ENCODE peak calls at places on chromosomes 6 and 20, in ten cellular contexts. One of them, this sample, is unnamed.

GRCh38 chr20:17533396-17533795 is 2.2 kb upstream of the BFSP1 start:
- DNase-seq in T-helper 1 cell: no peak
- DNase-seq in foreskin fibroblast: peak; percentile 38
- DNase-seq in cardiac fibroblast: peak; percentile 75
- DNase-seq in stimulated activated CD4-positive, alpha-beta T cell treated with anti-CD3 and anti-CD28 coated beads, Interleukin-2, amount 100 ng/mL, for 24 hours: no peak
- DNase-seq in heart left ventricle: no peak
- DNase-seq in lung: no peak
- DNase-seq in NCI-H1105: peak; percentile 22
- DNase-seq in fibroblast of mammary gland: peak; percentile 72
- DNase-seq in NCI-H1092: peak; percentile 5
- DNase-seq in this sample: peak; percentile 48

GRCh38 chr6:167827062-167827587 is 414 bp downstream of the AFDN start:
- DNase-seq in T-helper 1 cell: no peak
- DNase-seq in foreskin fibroblast: no peak
- DNase-seq in cardiac fibroblast: peak; percentile 13
- DNase-seq in stimulated activated CD4-positive, alpha-beta T cell treated with anti-CD3 and anti-CD28 coated beads, Interleukin-2, amount 100 ng/mL, for 24 hours: no peak
- DNase-seq in heart left ventricle: peak; percentile 68
- DNase-seq in lung: no peak
- DNase-seq in NCI-H1105: peak; percentile 42
- DNase-seq in fibroblast of mammary gland: no peak
- DNase-seq in NCI-H1092: no peak
- DNase-seq in this sample: no peak

GRCh38 chr6:113742342-113742741 is 114.8 kb upstream of the MARCKS start:
- DNase-seq in T-helper 1 cell: no peak
- DNase-seq in foreskin fibroblast: no peak
- DNase-seq in cardiac fibroblast: no peak
- DNase-seq in stimulated activated CD4-positive, alpha-beta T cell treated with anti-CD3 and anti-CD28 coated beads, Interleukin-2, amount 100 ng/mL, for 24 hours: no peak
- DNase-seq in heart left ventricle: no peak
- DNase-seq in lung: no peak
- DNase-seq in NCI-H1105: no peak
- DNase-seq in fibroblast of mammary gland: no peak
- DNase-seq in NCI-H1092: no peak
- DNase-seq in this sample: no peak

GRCh38 chr6:24274441-24275083 is 83.3 kb downstream of the DCDC2 start:
- DNase-seq in T-helper 1 cell: no peak
- DNase-seq in foreskin fibroblast: no peak
- DNase-seq in cardiac fibroblast: peak; percentile 33
- DNase-seq in stimulated activated CD4-positive, alpha-beta T cell treated with anti-CD3 and anti-CD28 coated beads, Interleukin-2, amount 100 ng/mL, for 24 hours: no peak
- DNase-seq in heart left ventricle: no peak
- DNase-seq in lung: no peak
- DNase-seq in NCI-H1105: peak; percentile 4
- DNase-seq in fibroblast of mammary gland: peak; percentile 40
- DNase-seq in NCI-H1092: no peak
- DNase-seq in this sample: peak; percentile 1

GRCh38 chr6:3159805-3160781 is 2.7 kb upstream of the TUBB2A start:
- DNase-seq in T-helper 1 cell: peak; percentile 48
- DNase-seq in foreskin fibroblast: no peak
- DNase-seq in cardiac fibroblast: no peak
- DNase-seq in stimulated activated CD4-positive, alpha-beta T cell treated with anti-CD3 and anti-CD28 coated beads, Interleukin-2, amount 100 ng/mL, for 24 hours: peak; percentile 50
- DNase-seq in heart left ventricle: no peak
- DNase-seq in lung: no peak
- DNase-seq in NCI-H1105: no peak
- DNase-seq in fibroblast of mammary gland: peak; percentile 32
- DNase-seq in NCI-H1092: no peak
- DNase-seq in this sample: peak; percentile 51

GRCh38 chr6:31546339-31546961 is at the start of gene ATP6V1G2:
- DNase-seq in T-helper 1 cell: peak; percentile 57
- DNase-seq in foreskin fibroblast: peak; percentile 93
- DNase-seq in cardiac fibroblast: peak; percentile 95
- DNase-seq in stimulated activated CD4-positive, alpha-beta T cell treated with anti-CD3 and anti-CD28 coated beads, Interleukin-2, amount 100 ng/mL, for 24 hours: peak; percentile 94
- DNase-seq in heart left ventricle: peak; percentile 90
- DNase-seq in lung: peak; percentile 90
- DNase-seq in NCI-H1105: peak; percentile 95
- DNase-seq in fibroblast of mammary gland: peak; percentile 91
- DNase-seq in NCI-H1092: peak; percentile 77
- DNase-seq in this sample: peak; percentile 96

GRCh38 chr6:36848658-36849441 is 9.6 kb upstream of the CPNE5 start:
- DNase-seq in T-helper 1 cell: no peak
- DNase-seq in foreskin fibroblast: no peak
- DNase-seq in cardiac fibroblast: no peak
- DNase-seq in stimulated activated CD4-positive, alpha-beta T cell treated with anti-CD3 and anti-CD28 coated beads, Interleukin-2, amount 100 ng/mL, for 24 hours: no peak
- DNase-seq in heart left ventricle: peak; percentile 78
- DNase-seq in lung: peak; percentile 71
- DNase-seq in NCI-H1105: peak; percentile 86
- DNase-seq in fibroblast of mammary gland: no peak
- DNase-seq in NCI-H1092: no peak
- DNase-seq in this sample: no peak

GRCh38 chr6:138527376-138528092 is 28.2 kb upstream of the NHSL1 start:
- DNase-seq in T-helper 1 cell: no peak
- DNase-seq in foreskin fibroblast: no peak
- DNase-seq in cardiac fibroblast: no peak
- DNase-seq in stimulated activated CD4-positive, alpha-beta T cell treated with anti-CD3 and anti-CD28 coated beads, Interleukin-2, amount 100 ng/mL, for 24 hours: no peak
- DNase-seq in heart left ventricle: no peak
- DNase-seq in lung: no peak
- DNase-seq in NCI-H1105: no peak
- DNase-seq in fibroblast of mammary gland: no peak
- DNase-seq in NCI-H1092: no peak
- DNase-seq in this sample: peak; percentile 48

GRCh38 chr6:134175532-134176282 is 123.3 kb upstream of the SLC2A12 start:
- DNase-seq in T-helper 1 cell: no peak
- DNase-seq in foreskin fibroblast: peak; percentile 77
- DNase-seq in cardiac fibroblast: peak; percentile 88
- DNase-seq in stimulated activated CD4-positive, alpha-beta T cell treated with anti-CD3 and anti-CD28 coated beads, Interleukin-2, amount 100 ng/mL, for 24 hours: peak; percentile 61
- DNase-seq in heart left ventricle: peak; percentile 90
- DNase-seq in lung: peak; percentile 83
- DNase-seq in NCI-H1105: no peak
- DNase-seq in fibroblast of mammary gland: peak; percentile 85
- DNase-seq in NCI-H1092: no peak
- DNase-seq in this sample: peak; percentile 86

GRCh38 chr6:108549741-108550140 is 11.0 kb upstream of the FOXO3 start:
- DNase-seq in T-helper 1 cell: no peak
- DNase-seq in foreskin fibroblast: no peak
- DNase-seq in cardiac fibroblast: peak; percentile 40
- DNase-seq in stimulated activated CD4-positive, alpha-beta T cell treated with anti-CD3 and anti-CD28 coated beads, Interleukin-2, amount 100 ng/mL, for 24 hours: no peak
- DNase-seq in heart left ventricle: no peak
- DNase-seq in lung: no peak
- DNase-seq in NCI-H1105: no peak
- DNase-seq in fibroblast of mammary gland: no peak
- DNase-seq in NCI-H1092: no peak
- DNase-seq in this sample: peak; percentile 10

GRCh38 chr6:158011980-158012566 is 30.4 kb downstream of the SYNJ2 start:
- DNase-seq in T-helper 1 cell: no peak
- DNase-seq in foreskin fibroblast: no peak
- DNase-seq in cardiac fibroblast: no peak
- DNase-seq in stimulated activated CD4-positive, alpha-beta T cell treated with anti-CD3 and anti-CD28 coated beads, Interleukin-2, amount 100 ng/mL, for 24 hours: no peak
- DNase-seq in heart left ventricle: no peak
- DNase-seq in lung: no peak
- DNase-seq in NCI-H1105: no peak
- DNase-seq in fibroblast of mammary gland: no peak
- DNase-seq in NCI-H1092: no peak
- DNase-seq in this sample: no peak

GRCh38 chr20:43949741-43950618 is 35.3 kb downstream of the TOX2 start:
- DNase-seq in T-helper 1 cell: peak; percentile 21
- DNase-seq in foreskin fibroblast: no peak
- DNase-seq in cardiac fibroblast: no peak
- DNase-seq in stimulated activated CD4-positive, alpha-beta T cell treated with anti-CD3 and anti-CD28 coated beads, Interleukin-2, amount 100 ng/mL, for 24 hours: peak; percentile 77
- DNase-seq in heart left ventricle: peak; percentile 79
- DNase-seq in lung: peak; percentile 42
- DNase-seq in NCI-H1105: no peak
- DNase-seq in fibroblast of mammary gland: no peak
- DNase-seq in NCI-H1092: no peak
- DNase-seq in this sample: no peak

GRCh38 chr6:44932651-44933091 is 395.5 kb upstream of the RUNX2 start:
- DNase-seq in T-helper 1 cell: no peak
- DNase-seq in foreskin fibroblast: no peak
- DNase-seq in cardiac fibroblast: no peak
- DNase-seq in stimulated activated CD4-positive, alpha-beta T cell treated with anti-CD3 and anti-CD28 coated beads, Interleukin-2, amount 100 ng/mL, for 24 hours: peak; percentile 24
- DNase-seq in heart left ventricle: no peak
- DNase-seq in lung: no peak
- DNase-seq in NCI-H1105: no peak
- DNase-seq in fibroblast of mammary gland: no peak
- DNase-seq in NCI-H1092: no peak
- DNase-seq in this sample: no peak

GRCh38 chr6:32472781-32473377 is 33.2 kb downstream of the HLA-DRA start:
- DNase-seq in T-helper 1 cell: no peak
- DNase-seq in foreskin fibroblast: no peak
- DNase-seq in cardiac fibroblast: no peak
- DNase-seq in stimulated activated CD4-positive, alpha-beta T cell treated with anti-CD3 and anti-CD28 coated beads, Interleukin-2, amount 100 ng/mL, for 24 hours: no peak
- DNase-seq in heart left ventricle: no peak
- DNase-seq in lung: no peak
- DNase-seq in NCI-H1105: no peak
- DNase-seq in fibroblast of mammary gland: no peak
- DNase-seq in NCI-H1092: no peak
- DNase-seq in this sample: no peak

GRCh38 chr20:48039514-48039913 is 254.2 kb upstream of the SULF2 start:
- DNase-seq in T-helper 1 cell: no peak
- DNase-seq in foreskin fibroblast: no peak
- DNase-seq in cardiac fibroblast: no peak
- DNase-seq in stimulated activated CD4-positive, alpha-beta T cell treated with anti-CD3 and anti-CD28 coated beads, Interleukin-2, amount 100 ng/mL, for 24 hours: no peak
- DNase-seq in heart left ventricle: no peak
- DNase-seq in lung: no peak
- DNase-seq in NCI-H1105: no peak
- DNase-seq in fibroblast of mammary gland: no peak
- DNase-seq in NCI-H1092: no peak
- DNase-seq in this sample: no peak

GRCh38 chr6:118283759-118284158 is 264.3 kb upstream of the PLN start:
- DNase-seq in T-helper 1 cell: no peak
- DNase-seq in foreskin fibroblast: peak; percentile 39
- DNase-seq in cardiac fibroblast: peak; percentile 82
- DNase-seq in stimulated activated CD4-positive, alpha-beta T cell treated with anti-CD3 and anti-CD28 coated beads, Interleukin-2, amount 100 ng/mL, for 24 hours: peak; percentile 19
- DNase-seq in heart left ventricle: no peak
- DNase-seq in lung: peak; percentile 47
- DNase-seq in NCI-H1105: peak; percentile 79
- DNase-seq in fibroblast of mammary gland: peak; percentile 72
- DNase-seq in NCI-H1092: peak; percentile 63
- DNase-seq in this sample: peak; percentile 68

GRCh38 chr6:35691027-35691824 is 2.5 kb upstream of the FKBP5 start:
- DNase-seq in T-helper 1 cell: no peak
- DNase-seq in foreskin fibroblast: peak; percentile 77
- DNase-seq in cardiac fibroblast: peak; percentile 83
- DNase-seq in stimulated activated CD4-positive, alpha-beta T cell treated with anti-CD3 and anti-CD28 coated beads, Interleukin-2, amount 100 ng/mL, for 24 hours: no peak
- DNase-seq in heart left ventricle: peak; percentile 83
- DNase-seq in lung: peak; percentile 75
- DNase-seq in NCI-H1105: no peak
- DNase-seq in fibroblast of mammary gland: peak; percentile 83
- DNase-seq in NCI-H1092: no peak
- DNase-seq in this sample: no peak

GRCh38 chr6:134267917-134268361 is 50.0 kb downstream of the SGK1 start:
- DNase-seq in T-helper 1 cell: no peak
- DNase-seq in foreskin fibroblast: no peak
- DNase-seq in cardiac fibroblast: peak; percentile 72
- DNase-seq in stimulated activated CD4-positive, alpha-beta T cell treated with anti-CD3 and anti-CD28 coated beads, Interleukin-2, amount 100 ng/mL, for 24 hours: no peak
- DNase-seq in heart left ventricle: no peak
- DNase-seq in lung: no peak
- DNase-seq in NCI-H1105: peak; percentile 45
- DNase-seq in fibroblast of mammary gland: no peak
- DNase-seq in NCI-H1092: no peak
- DNase-seq in this sample: no peak

GRCh38 chr20:7305971-7306370 is 538.5 kb downstream of the BMP2 start:
- DNase-seq in T-helper 1 cell: no peak
- DNase-seq in foreskin fibroblast: no peak
- DNase-seq in cardiac fibroblast: peak; percentile 16
- DNase-seq in stimulated activated CD4-positive, alpha-beta T cell treated with anti-CD3 and anti-CD28 coated beads, Interleukin-2, amount 100 ng/mL, for 24 hours: no peak
- DNase-seq in heart left ventricle: no peak
- DNase-seq in lung: no peak
- DNase-seq in NCI-H1105: no peak
- DNase-seq in fibroblast of mammary gland: no peak
- DNase-seq in NCI-H1092: no peak
- DNase-seq in this sample: no peak

GRCh38 chr20:51034988-51035656 is 12.2 kb upstream of the KCNG1 start:
- DNase-seq in T-helper 1 cell: no peak
- DNase-seq in foreskin fibroblast: no peak
- DNase-seq in cardiac fibroblast: no peak
- DNase-seq in stimulated activated CD4-positive, alpha-beta T cell treated with anti-CD3 and anti-CD28 coated beads, Interleukin-2, amount 100 ng/mL, for 24 hours: no peak
- DNase-seq in heart left ventricle: no peak
- DNase-seq in lung: no peak
- DNase-seq in NCI-H1105: no peak
- DNase-seq in fibroblast of mammary gland: no peak
- DNase-seq in NCI-H1092: no peak
- DNase-seq in this sample: no peak

GRCh38 chr20:23119456-23120216 is 33.5 kb upstream of the CD93 start:
- DNase-seq in T-helper 1 cell: no peak
- DNase-seq in foreskin fibroblast: no peak
- DNase-seq in cardiac fibroblast: no peak
- DNase-seq in stimulated activated CD4-positive, alpha-beta T cell treated with anti-CD3 and anti-CD28 coated beads, Interleukin-2, amount 100 ng/mL, for 24 hours: no peak
- DNase-seq in heart left ventricle: no peak
- DNase-seq in lung: no peak
- DNase-seq in NCI-H1105: no peak
- DNase-seq in fibroblast of mammary gland: no peak
- DNase-seq in NCI-H1092: no peak
- DNase-seq in this sample: no peak

GRCh38 chr20:46111028-46111835 is 6.9 kb upstream of the CD40 start:
- DNase-seq in T-helper 1 cell: no peak
- DNase-seq in foreskin fibroblast: no peak
- DNase-seq in cardiac fibroblast: no peak
- DNase-seq in stimulated activated CD4-positive, alpha-beta T cell treated with anti-CD3 and anti-CD28 coated beads, Interleukin-2, amount 100 ng/mL, for 24 hours: peak; percentile 16
- DNase-seq in heart left ventricle: no peak
- DNase-seq in lung: peak; percentile 46
- DNase-seq in NCI-H1105: no peak
- DNase-seq in fibroblast of mammary gland: peak; percentile 45
- DNase-seq in NCI-H1092: no peak
- DNase-seq in this sample: no peak

GRCh38 chr6:89400912-89401399 is 11.1 kb downstream of the RRAGD start:
- DNase-seq in T-helper 1 cell: no peak
- DNase-seq in foreskin fibroblast: no peak
- DNase-seq in cardiac fibroblast: peak; percentile 9
- DNase-seq in stimulated activated CD4-positive, alpha-beta T cell treated with anti-CD3 and anti-CD28 coated beads, Interleukin-2, amount 100 ng/mL, for 24 hours: no peak
- DNase-seq in heart left ventricle: no peak
- DNase-seq in lung: no peak
- DNase-seq in NCI-H1105: no peak
- DNase-seq in fibroblast of mammary gland: no peak
- DNase-seq in NCI-H1092: no peak
- DNase-seq in this sample: no peak

GRCh38 chr6:89782222-89782621 is 37.4 kb downstream of the MDN1 start:
- DNase-seq in T-helper 1 cell: no peak
- DNase-seq in foreskin fibroblast: no peak
- DNase-seq in cardiac fibroblast: no peak
- DNase-seq in stimulated activated CD4-positive, alpha-beta T cell treated with anti-CD3 and anti-CD28 coated beads, Interleukin-2, amount 100 ng/mL, for 24 hours: no peak
- DNase-seq in heart left ventricle: no peak
- DNase-seq in lung: no peak
- DNase-seq in NCI-H1105: no peak
- DNase-seq in fibroblast of mammary gland: no peak
- DNase-seq in NCI-H1092: no peak
- DNase-seq in this sample: no peak

GRCh38 chr6:159899994-159900745 is 9.4 kb downstream of the MAS1 start:
- DNase-seq in T-helper 1 cell: no peak
- DNase-seq in foreskin fibroblast: peak; percentile 89
- DNase-seq in cardiac fibroblast: peak; percentile 97
- DNase-seq in stimulated activated CD4-positive, alpha-beta T cell treated with anti-CD3 and anti-CD28 coated beads, Interleukin-2, amount 100 ng/mL, for 24 hours: no peak
- DNase-seq in heart left ventricle: no peak
- DNase-seq in lung: no peak
- DNase-seq in NCI-H1105: no peak
- DNase-seq in fibroblast of mammary gland: peak; percentile 92
- DNase-seq in NCI-H1092: no peak
- DNase-seq in this sample: peak; percentile 90

GRCh38 chr6:108638993-108639392 is 78.3 kb downstream of the FOXO3 start:
- DNase-seq in T-helper 1 cell: no peak
- DNase-seq in foreskin fibroblast: no peak
- DNase-seq in cardiac fibroblast: no peak
- DNase-seq in stimulated activated CD4-positive, alpha-beta T cell treated with anti-CD3 and anti-CD28 coated beads, Interleukin-2, amount 100 ng/mL, for 24 hours: no peak
- DNase-seq in heart left ventricle: no peak
- DNase-seq in lung: no peak
- DNase-seq in NCI-H1105: no peak
- DNase-seq in fibroblast of mammary gland: no peak
- DNase-seq in NCI-H1092: no peak
- DNase-seq in this sample: no peak

GRCh38 chr20:61699184-61700066 is 366.3 kb downstream of the TAF4 start:
- DNase-seq in T-helper 1 cell: no peak
- DNase-seq in foreskin fibroblast: no peak
- DNase-seq in cardiac fibroblast: no peak
- DNase-seq in stimulated activated CD4-positive, alpha-beta T cell treated with anti-CD3 and anti-CD28 coated beads, Interleukin-2, amount 100 ng/mL, for 24 hours: no peak
- DNase-seq in heart left ventricle: no peak
- DNase-seq in lung: no peak
- DNase-seq in NCI-H1105: no peak
- DNase-seq in fibroblast of mammary gland: no peak
- DNase-seq in NCI-H1092: no peak
- DNase-seq in this sample: no peak

GRCh38 chr6:74931567-74931966 is 274.3 kb downstream of the COL12A1 start:
- DNase-seq in T-helper 1 cell: no peak
- DNase-seq in foreskin fibroblast: peak; percentile 72
- DNase-seq in cardiac fibroblast: peak; percentile 82
- DNase-seq in stimulated activated CD4-positive, alpha-beta T cell treated with anti-CD3 and anti-CD28 coated beads, Interleukin-2, amount 100 ng/mL, for 24 hours: no peak
- DNase-seq in heart left ventricle: no peak
- DNase-seq in lung: no peak
- DNase-seq in NCI-H1105: no peak
- DNase-seq in fibroblast of mammary gland: peak; percentile 79
- DNase-seq in NCI-H1092: no peak
- DNase-seq in this sample: peak; percentile 85